ENCODE peak calls at places on chromosomes 5 and 9, in five cellular contexts. One of them, this sample, is unnamed.

GRCh38 chr5:154179846-154180710 is 10.5 kb upstream of the GALNT10 start:
- DNase-seq in T47D: peak; percentile 61
- DNase-seq in ELR: peak; percentile 77
- DNase-seq in heart left ventricle: no peak
- DNase-seq in NCI-H1092: peak; percentile 26
- DNase-seq in this sample: peak; percentile 53

GRCh38 chr5:175824621-175825020 is 46.8 kb upstream of the CPLX2 start:
- DNase-seq in T47D: no peak
- DNase-seq in ELR: no peak
- DNase-seq in heart left ventricle: no peak
- DNase-seq in NCI-H1092: no peak
- DNase-seq in this sample: no peak

GRCh38 chr9:135343733-135344522 is 135.7 kb upstream of the PPP1R26 start:
- DNase-seq in T47D: peak; percentile 93
- DNase-seq in ELR: peak; percentile 12
- DNase-seq in heart left ventricle: peak; percentile 57
- DNase-seq in NCI-H1092: peak; percentile 63
- DNase-seq in this sample: peak; percentile 81

GRCh38 chr9:78609471-78609870 is 312.5 kb downstream of the PSAT1 start:
- DNase-seq in T47D: no peak
- DNase-seq in ELR: no peak
- DNase-seq in heart left ventricle: no peak
- DNase-seq in NCI-H1092: no peak
- DNase-seq in this sample: no peak

GRCh38 chr9:94017939-94018531 is 62.9 kb upstream of the BARX1 start:
- DNase-seq in T47D: no peak
- DNase-seq in ELR: no peak
- DNase-seq in heart left ventricle: no peak
- DNase-seq in NCI-H1092: no peak
- DNase-seq in this sample: no peak

GRCh38 chr5:1668141-1668721 is 131.4 kb downstream of the MRPL36 start:
- DNase-seq in T47D: no peak
- DNase-seq in ELR: no peak
- DNase-seq in heart left ventricle: no peak
- DNase-seq in NCI-H1092: no peak
- DNase-seq in this sample: peak; percentile 44

GRCh38 chr5:127580731-127581130 is 63.3 kb downstream of the PRRC1 start:
- DNase-seq in T47D: no peak
- DNase-seq in ELR: no peak
- DNase-seq in heart left ventricle: no peak
- DNase-seq in NCI-H1092: no peak
- DNase-seq in this sample: no peak

GRCh38 chr5:65059681-65060598 is 291.2 kb downstream of the CWC27 start:
- DNase-seq in T47D: no peak
- DNase-seq in ELR: peak; percentile 69
- DNase-seq in heart left ventricle: no peak
- DNase-seq in NCI-H1092: no peak
- DNase-seq in this sample: no peak

GRCh38 chr5:107864793-107865192 is 194.1 kb upstream of the EFNA5 start:
- DNase-seq in T47D: no peak
- DNase-seq in ELR: no peak
- DNase-seq in heart left ventricle: no peak
- DNase-seq in NCI-H1092: no peak
- DNase-seq in this sample: no peak

GRCh38 chr5:108801776-108802175 is 54.1 kb downstream of the FER start:
- DNase-seq in T47D: no peak
- DNase-seq in ELR: peak; percentile 96
- DNase-seq in heart left ventricle: no peak
- DNase-seq in NCI-H1092: no peak
- DNase-seq in this sample: no peak

GRCh38 chr5:56638061-56638621 is 177.2 kb upstream of the MAP3K1 start:
- DNase-seq in T47D: no peak
- DNase-seq in ELR: no peak
- DNase-seq in heart left ventricle: no peak
- DNase-seq in NCI-H1092: peak; percentile 52
- DNase-seq in this sample: peak; percentile 90

GRCh38 chr5:104513194-104513602 is 950.6 kb upstream of the NUDT12 start:
- DNase-seq in T47D: no peak
- DNase-seq in ELR: peak; percentile 81
- DNase-seq in heart left ventricle: no peak
- DNase-seq in NCI-H1092: no peak
- DNase-seq in this sample: peak; percentile 27

GRCh38 chr5:124745367-124746251 is 830 bp downstream of the ZNF608 start:
- DNase-seq in T47D: no peak
- DNase-seq in ELR: no peak
- DNase-seq in heart left ventricle: no peak
- DNase-seq in NCI-H1092: no peak
- DNase-seq in this sample: no peak

GRCh38 chr5:124844371-124844770 is 97.9 kb upstream of the ZNF608 start:
- DNase-seq in T47D: no peak
- DNase-seq in ELR: no peak
- DNase-seq in heart left ventricle: no peak
- DNase-seq in NCI-H1092: no peak
- DNase-seq in this sample: no peak

GRCh38 chr9:694499-695154 is 146.9 kb upstream of the DMRT1 start:
- DNase-seq in T47D: no peak
- DNase-seq in ELR: peak; percentile 95
- DNase-seq in heart left ventricle: peak; percentile 79
- DNase-seq in NCI-H1092: no peak
- DNase-seq in this sample: no peak

GRCh38 chr9:124786881-124787573 is 10.1 kb downstream of the OLFML2A start:
- DNase-seq in T47D: no peak
- DNase-seq in ELR: no peak
- DNase-seq in heart left ventricle: no peak
- DNase-seq in NCI-H1092: no peak
- DNase-seq in this sample: peak; percentile 19

GRCh38 chr9:94980947-94981632 is 254.6 kb downstream of the AOPEP start:
- DNase-seq in T47D: no peak
- DNase-seq in ELR: no peak
- DNase-seq in heart left ventricle: no peak
- DNase-seq in NCI-H1092: no peak
- DNase-seq in this sample: no peak

GRCh38 chr9:92968081-92968480 is 20.8 kb downstream of the FGD3 start:
- DNase-seq in T47D: no peak
- DNase-seq in ELR: no peak
- DNase-seq in heart left ventricle: no peak
- DNase-seq in NCI-H1092: no peak
- DNase-seq in this sample: no peak

GRCh38 chr9:114311571-114312512 is 11.1 kb upstream of the ORM1 start:
- DNase-seq in T47D: no peak
- DNase-seq in ELR: no peak
- DNase-seq in heart left ventricle: peak; percentile 9
- DNase-seq in NCI-H1092: no peak
- DNase-seq in this sample: no peak

GRCh38 chr9:36862206-36863145 is 171.6 kb downstream of the PAX5 start:
- DNase-seq in T47D: peak; percentile 39
- DNase-seq in ELR: peak; percentile 64
- DNase-seq in heart left ventricle: no peak
- DNase-seq in NCI-H1092: no peak
- DNase-seq in this sample: peak; percentile 60

GRCh38 chr5:64923151-64923685 is 154.5 kb downstream of the CWC27 start:
- DNase-seq in T47D: no peak
- DNase-seq in ELR: peak; percentile 80
- DNase-seq in heart left ventricle: no peak
- DNase-seq in NCI-H1092: no peak
- DNase-seq in this sample: no peak

GRCh38 chr5:135239461-135240282 is 159.4 kb downstream of the MACROH2A1 start:
- DNase-seq in T47D: no peak
- DNase-seq in ELR: no peak
- DNase-seq in heart left ventricle: no peak
- DNase-seq in NCI-H1092: no peak
- DNase-seq in this sample: peak; percentile 26

This sample was measured in Caco-2.